ENCODE peak calls at places on chromosomes 16 and 17, in eight cellular contexts. Z, B, E, W, U, Q, R and M are unnamed samples.

GRCh38 chr16:51095890-51096626 is 55.0 kb downstream of the SALL1 start:
- DNase-seq in U (no peak), B (no peak), E (no peak), Z (no peak), R (no peak), W (no peak), Q (peak; percentile 32), M (no peak)

GRCh38 chr16:87414251-87414680 is 22.1 kb downstream of the MAP1LC3B start:
- DNase-seq in U (no peak), W (no peak), Z (no peak), B (no peak), Q (no peak), R (no peak), E (no peak), M (no peak)

GRCh38 chr17:73365203-73365933 is 53.6 kb upstream of the CDC42EP4 start:
- DNase-seq in B (no peak), E (no peak), U (no peak), Z (no peak), Q (no peak), R (no peak), W (no peak), M (no peak)

GRCh38 chr16:28013878-28014277 is 49.6 kb downstream of the GSG1L start:
- DNase-seq in R (no peak), B (no peak), Q (no peak), U (no peak), E (no peak), W (no peak), Z (no peak), M (no peak)

GRCh38 chr16:86079185-86079885 is 180.4 kb downstream of the IRF8 start:
- DNase-seq in B (no peak), W (no peak), R (no peak), E (no peak), Q (no peak), U (no peak), Z (no peak), M (no peak)

GRCh38 chr17:7234100-7235012 is at the start of gene DVL2:
- DNase-seq in U (peak; percentile 93), Q (peak; percentile 88), W (peak; percentile 99), B (peak; percentile 97), Z (peak; percentile 88), R (peak; percentile 87), E (peak; percentile 79), M (no peak)

GRCh38 chr17:8326591-8327583 is 12.8 kb upstream of the ODF4 start:
- DNase-seq in B (peak; percentile 79), U (peak; percentile 36), E (no peak), Z (no peak), R (peak; percentile 8), W (peak; percentile 61), Q (no peak), M (no peak)

GRCh38 chr17:59859444-59860025 is 33.2 kb downstream of the TUBD1 start:
- DNase-seq in R (peak; percentile 26), B (no peak), Q (peak; percentile 71), E (no peak), W (no peak), U (no peak), Z (no peak), M (no peak)

GRCh38 chr17:59688008-59688407 is 19.2 kb downstream of the PTRH2 start:
- DNase-seq in B (no peak), Z (no peak), W (no peak), E (no peak), U (no peak), Q (no peak), R (no peak), M (no peak)

GRCh38 chr17:11610999-11611566 is 12.8 kb downstream of the DNAH9 start:
- DNase-seq in Q (no peak), E (no peak), U (no peak), Z (no peak), W (no peak), B (peak; percentile 66), R (no peak), M (no peak)

GRCh38 chr17:4742629-4743028 is 2.9 kb upstream of the CXCL16 start:
- DNase-seq in Z (no peak), Q (no peak), W (no peak), R (no peak), E (no peak), B (no peak), U (no peak), M (no peak)

GRCh38 chr16:23274968-23275367 is 27.1 kb upstream of the SCNN1B start:
- DNase-seq in U (peak; percentile 32), Z (peak; percentile 56), W (peak; percentile 73), R (no peak), E (no peak), B (no peak), Q (peak; percentile 36), M (no peak)

GRCh38 chr16:27704252-27704651 is 154.3 kb downstream of the KATNIP start:
- DNase-seq in B (no peak), U (no peak), W (no peak), R (no peak), E (no peak), Z (no peak), Q (no peak), M (no peak)

GRCh38 chr17:61928101-61928436 is 287 bp upstream of the INTS2 start:
- DNase-seq in R (no peak), Q (no peak), E (no peak), U (no peak), B (no peak), Z (no peak), W (no peak), M (no peak)

GRCh38 chr17:49670002-49670401 is 7.9 kb downstream of the SPOP start:
- DNase-seq in E (no peak), U (no peak), W (no peak), B (no peak), Q (no peak), Z (no peak), R (no peak), M (no peak)

GRCh38 chr17:19718041-19718612 is 1.7 kb upstream of the SLC47A2 start:
- DNase-seq in Q (no peak), Z (no peak), R (no peak), W (no peak), U (no peak), B (peak; percentile 12), E (no peak), M (no peak)

GRCh38 chr17:81049973-81050551 is 15.1 kb downstream of the BAIAP2 start:
- DNase-seq in R (peak; percentile 50), Q (no peak), Z (peak; percentile 91), E (peak; percentile 21), U (no peak), B (peak; percentile 50), W (no peak), M (no peak)

GRCh38 chr16:74738134-74738541 is 36.5 kb downstream of the FA2H start:
- DNase-seq in R (no peak), U (peak; percentile 54), Z (peak; percentile 60), Q (no peak), W (no peak), E (no peak), B (peak; percentile 17), M (no peak)

GRCh38 chr17:30217746-30218245 is 17.7 kb downstream of the SLC6A4 start:
- DNase-seq in Z (no peak), U (no peak), B (no peak), E (no peak), R (no peak), Q (no peak), W (no peak), M (no peak)

GRCh38 chr17:30219315-30219714 is 16.2 kb downstream of the SLC6A4 start:
- DNase-seq in W (no peak), R (no peak), Z (no peak), Q (no peak), B (no peak), U (no peak), E (no peak), M (no peak)

GRCh38 chr17:30219833-30220232 is 15.7 kb downstream of the SLC6A4 start:
- DNase-seq in U (peak; percentile 60), E (no peak), Z (no peak), W (no peak), B (no peak), R (no peak), Q (no peak), M (no peak)

GRCh38 chr17:30220414-30220813 is 15.1 kb downstream of the SLC6A4 start:
- DNase-seq in U (no peak), B (no peak), E (no peak), R (no peak), Q (no peak), W (no peak), Z (no peak), M (no peak)

DNA sequence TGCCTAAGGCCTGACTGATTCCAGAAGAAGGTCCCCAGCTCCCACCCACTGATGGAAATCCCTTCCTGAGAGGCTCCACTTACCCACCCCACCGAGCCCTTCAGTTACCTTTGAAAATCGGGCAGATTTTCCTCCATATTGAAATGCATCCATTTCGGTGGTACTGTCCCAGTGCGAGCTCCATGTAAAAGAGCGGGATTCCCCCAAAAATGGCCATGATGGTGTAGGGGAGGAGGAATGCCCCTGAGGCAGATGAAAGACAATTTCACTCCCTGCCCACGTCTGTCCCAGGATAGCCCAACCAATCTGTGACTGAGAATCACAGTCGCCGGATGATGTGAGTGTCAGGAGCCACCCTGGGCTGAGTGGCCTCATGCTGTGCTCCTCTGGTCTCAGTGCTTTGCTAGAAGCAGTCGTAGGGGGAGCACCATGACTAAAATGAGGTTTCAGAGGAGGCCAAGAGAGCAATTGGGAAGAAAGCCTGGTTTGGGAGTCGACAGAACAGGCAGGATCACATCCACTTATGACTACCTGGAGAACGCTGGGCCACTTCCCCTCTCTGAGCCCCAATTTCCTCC is 16.7 kb downstream of the SLC6A4 start:
- DNase-seq in E (no peak), W (no peak), U (no peak), Z (no peak), Q (no peak), B (no peak), R (no peak), M (no peak)
- TF ChIP-seq REST in E (no peak), W (no peak), U (no peak), Z (no peak), Q (no peak), B (no peak), R (no peak), M (no peak)

GRCh38 chr17:17685775-17686291 is 4.6 kb downstream of the RAI1 start:
- DNase-seq in Q (no peak), U (no peak), Z (peak; percentile 60), B (peak; percentile 65), W (peak; percentile 47), E (no peak), R (no peak), M (no peak)
- TF ChIP-seq POLR2AphosphoS5 in Q (no peak), U (no peak), Z (peak; percentile 28), B (no peak), W (no peak), E (no peak), R (no peak), M (no peak)

GRCh38 chr16:83807327-83807709 is 460 bp upstream of the HSBP1 start:
- DNase-seq in R (no peak), E (no peak), B (no peak), U (no peak), W (no peak), Z (no peak), Q (no peak), M (no peak)
- H3K4me3 ChIP-seq in R (no peak overlapping the region), E (no peak overlapping the region), B (peak overlapping the region; percentile 95), U (peak overlapping the region; percentile 90), W (peak overlapping the region; percentile 98), Z (peak overlapping the region; percentile 89), Q (peak overlapping the region; percentile 98), M (peak overlapping the region; percentile 47)

DNA sequence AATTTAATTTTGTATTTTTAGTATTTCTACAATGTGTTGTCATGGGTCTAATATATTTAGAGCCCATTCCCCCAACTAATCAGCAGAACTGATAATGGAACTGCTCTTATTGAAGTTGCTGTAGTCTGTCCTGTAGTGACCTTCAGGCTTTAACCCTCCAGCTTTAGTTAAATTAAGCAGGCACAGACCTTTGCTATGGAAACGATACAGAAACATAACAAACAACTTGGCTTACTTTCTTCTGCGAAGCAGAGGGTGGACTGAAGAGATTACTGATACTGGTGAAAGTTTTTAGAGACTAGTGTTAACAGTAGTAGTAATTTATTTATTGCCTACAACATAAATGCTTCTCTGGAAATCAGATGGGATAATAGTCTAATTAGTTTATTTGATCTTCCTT is 61.4 kb downstream of the NFATC3 start:
- DNase-seq in B (peak; percentile 50), E (no peak), Z (no peak), W (peak; percentile 12), U (peak; percentile 15), R (no peak), Q (peak; percentile 50), M (no peak)
- TF ChIP-seq REST in B (no peak), E (no peak), Z (no peak), W (no peak), U (no peak), R (no peak), Q (no peak), M (no peak)